ENCODE peak calls at places on chromosomes 12 and 14, in four cellular contexts. J is SK-N-SH, U is K562, P is GM12878. Y is an unnamed sample.

GRCh38 chr14:89212386-89213235 is 204.4 kb downstream of the FOXN3 start:
- DNase-seq in J (peak), U (no peak), P (no peak), Y (no peak)

GRCh38 chr12:95204141-95204866 is 13.0 kb downstream of the FGD6 start:
- DNase-seq in J (no peak), U (peak), P (no peak), Y (peak)

GRCh38 chr14:69094481-69094880 is 58.4 kb downstream of the DCAF5 start:
- DNase-seq in J (no peak), U (peak), P (no peak), Y (no peak)

GRCh38 chr12:82040987-82041743 is 282.0 kb upstream of the PPFIA2 start:
- DNase-seq in J (no peak), U (no peak), P (no peak), Y (no peak)

GRCh38 chr12:121059031-121059898 is 20.2 kb upstream of the OASL start:
- DNase-seq in J (no peak), U (no peak), P (no peak), Y (no peak)

GRCh38 chr12:31218203-31219025 is 107.5 kb downstream of the SINHCAF start:
- DNase-seq in J (no peak), U (no peak), P (no peak), Y (peak)

GRCh38 chr12:65685514-65685913 is 138.8 kb upstream of the HMGA2 start:
- DNase-seq in J (peak), U (peak), P (no peak), Y (no peak)

GRCh38 chr12:110174373-110174996 is 50.3 kb downstream of the IFT81 start:
- DNase-seq in J (no peak), U (no peak), P (no peak), Y (no peak)

GRCh38 chr12:108729612-108730336 is 1.5 kb downstream of the CORO1C start:
- DNase-seq in J (peak), U (no peak), P (no peak), Y (no peak)

GRCh38 chr14:31337331-31337730 is 83.0 kb downstream of the HEATR5A start:
- DNase-seq in J (no peak), U (no peak), P (no peak), Y (no peak)

GRCh38 chr12:85029456-85029855 is 6.6 kb downstream of the TSPAN19 start:
- DNase-seq in J (no peak), U (no peak), P (no peak), Y (no peak)

GRCh38 chr12:6699989-6700645 is 498 bp downstream of the PIANP start:
- DNase-seq in J (peak), U (peak), P (no peak), Y (peak)

GRCh38 chr12:6699259-6699988 is 1.2 kb downstream of the PIANP start:
- DNase-seq in J (no peak), U (no peak), P (no peak), Y (no peak)

GRCh38 chr12:6700646-6701051 is at the start of gene PIANP:
- DNase-seq in J (peak), U (peak), P (no peak), Y (peak)

GRCh38 chr12:6701078-6701768 is 608 bp upstream of the PIANP start:
- DNase-seq in J (no peak), U (no peak), P (no peak), Y (no peak)

GRCh38 chr12:6703631-6704030 is 3.0 kb upstream of the PIANP start:
- DNase-seq in J (no peak), U (peak), P (no peak), Y (peak)
- TF ChIP-seq USF1 in J (no peak), U (no peak), P (no peak), Y (no peak)

GRCh38 chr14:32774214-32774613 is 164.5 kb upstream of the NPAS3 start:
- DNase-seq in J (no peak), U (no peak), P (no peak), Y (no peak)

GRCh38 chr14:32785585-32785984 is 153.1 kb upstream of the NPAS3 start:
- DNase-seq in J (no peak), U (no peak), P (no peak), Y (no peak)

GRCh38 chr14:32784408-32784807 is 154.3 kb upstream of the NPAS3 start:
- DNase-seq in J (no peak), U (no peak), P (no peak), Y (no peak)

DNA sequence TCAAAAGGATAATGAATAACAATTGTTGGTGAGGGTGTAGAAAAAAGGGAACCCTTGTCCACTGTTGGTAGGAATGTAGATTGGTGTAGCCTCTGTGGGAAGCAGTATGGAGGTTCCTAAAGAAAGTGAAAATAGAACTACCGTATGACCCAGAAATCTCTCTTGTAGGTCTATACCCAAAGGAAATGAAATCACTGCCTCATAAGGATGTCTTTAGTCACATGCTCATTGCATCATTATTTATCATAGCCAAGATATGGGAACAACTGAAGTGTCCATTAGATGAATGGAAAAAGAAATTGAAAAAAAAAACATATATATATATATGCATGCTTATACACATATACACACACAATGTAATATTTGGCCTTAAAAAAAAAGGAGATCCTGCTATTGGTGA is 158.8 kb upstream of the NPAS3 start:
- DNase-seq in J (no peak), U (no peak), P (no peak), Y (no peak)
- TF ChIP-seq USF1 in J (no peak), U (no peak), P (no peak), Y (no peak)

GRCh38 chr14:74596747-74597456 is 15.1 kb downstream of the LTBP2 start:
- DNase-seq in J (no peak), U (no peak), P (no peak), Y (no peak)
- TF ChIP-seq USF1 in J (no peak), U (no peak), P (no peak), Y (no peak)

GRCh38 chr14:67482765-67483164 is 5.8 kb downstream of the TMEM229B start:
- DNase-seq in J (no peak), U (no peak), P (no peak), Y (no peak)

GRCh38 chr14:67477926-67478915 is 10.3 kb downstream of the TMEM229B start:
- DNase-seq in J (no peak), U (no peak), P (no peak), Y (no peak)

GRCh38 chr14:67483599-67484270 is 4.8 kb downstream of the TMEM229B start:
- DNase-seq in J (no peak), U (no peak), P (no peak), Y (no peak)

GRCh38 chr14:67485501-67486095 is 2.9 kb downstream of the TMEM229B start:
- DNase-seq in J (no peak), U (peak), P (no peak), Y (no peak)

GRCh38 chr14:67480011-67480410 is 8.5 kb downstream of the TMEM229B start:
- DNase-seq in J (peak), U (peak), P (no peak), Y (no peak)
- TF ChIP-seq USF1 in J (no peak), U (no peak), P (no peak), Y (no peak)

GRCh38 chr12:124898200-124898950 is 16.1 kb downstream of the UBC start:
- DNase-seq in J (peak), U (peak), P (no peak), Y (peak)
- TF ChIP-seq USF1 in J (no peak), U (no peak), P (no peak), Y (no peak)

GRCh38 chr12:113697104-113697503 is 225.4 kb upstream of the LHX5 start:
- DNase-seq in J (no peak), U (no peak), P (no peak), Y (no peak)

GRCh38 chr12:113697646-113698504 is 226.2 kb upstream of the LHX5 start:
- DNase-seq in J (peak), U (no peak), P (no peak), Y (no peak)

GRCh38 chr12:113698505-113698858 is 226.8 kb upstream of the LHX5 start:
- DNase-seq in J (no peak), U (no peak), P (no peak), Y (no peak)

GRCh38 chr12:113702796-113703195 is 231.1 kb upstream of the LHX5 start:
- DNase-seq in J (no peak), U (no peak), P (no peak), Y (no peak)

GRCh38 chr12:113700943-113701342 is 229.3 kb upstream of the LHX5 start:
- DNase-seq in J (no peak), U (no peak), P (no peak), Y (peak)
- TF ChIP-seq USF1 in J (no peak), U (no peak), P (no peak), Y (no peak)

GRCh38 chr14:21933681-21934080 is 260.1 kb upstream of the OR4E1 start:
- DNase-seq in J (no peak), U (no peak), P (no peak), Y (no peak)
- TF ChIP-seq USF1 in J (no peak), U (no peak), P (no peak), Y (no peak)

GRCh38 chr12:12481636-12482035 is 81.0 kb downstream of the DUSP16 start:
- DNase-seq in J (no peak), U (no peak), P (no peak), Y (no peak)
- TF ChIP-seq USF1 in J (no peak), U (no peak), P (no peak), Y (no peak)

GRCh38 chr12:26238341-26239126 is 43.2 kb downstream of the SSPN start:
- DNase-seq in J (no peak), U (no peak), P (no peak), Y (no peak)
- TF ChIP-seq USF1 in J (no peak), U (no peak), P (no peak), Y (no peak)